ENCODE peak calls at places on chromosomes 1 and 21, in five cellular contexts. One of them, this sample, is unnamed.

GRCh38 chr1:88873737-88874374 is 17.5 kb downstream of the GTF2B start:
- DNase-seq in sigmoid colon: no peak
- DNase-seq in activated CD8-positive, alpha-beta memory T cell treated with anti-CD3 and anti-CD28 coated beads for 4 hours: no peak
- DNase-seq in AG10803: peak
- DNase-seq in body of pancreas: no peak
- DNase-seq in this sample: no peak

GRCh38 chr21:19523731-19524130 is 1120.1 kb upstream of the TMPRSS15 start:
- DNase-seq in activated CD8-positive, alpha-beta memory T cell treated with anti-CD3 and anti-CD28 coated beads for 4 hours: no peak
- DNase-seq in sigmoid colon: no peak
- DNase-seq in body of pancreas: no peak
- DNase-seq in AG10803: no peak
- DNase-seq in this sample: no peak

GRCh38 chr1:46665983-46666382 is 2.2 kb downstream of the ATPAF1 start:
- DNase-seq in sigmoid colon: no peak
- DNase-seq in AG10803: no peak
- DNase-seq in activated CD8-positive, alpha-beta memory T cell treated with anti-CD3 and anti-CD28 coated beads for 4 hours: no peak
- DNase-seq in body of pancreas: no peak
- DNase-seq in this sample: no peak

GRCh38 chr1:159937014-159937750 is 8.2 kb downstream of the IGSF9 start:
- DNase-seq in activated CD8-positive, alpha-beta memory T cell treated with anti-CD3 and anti-CD28 coated beads for 4 hours: no peak
- DNase-seq in AG10803: no peak
- DNase-seq in body of pancreas: no peak
- DNase-seq in sigmoid colon: no peak
- DNase-seq in this sample: no peak

GRCh38 chr1:160058087-160058486 is 11.9 kb downstream of the KCNJ10 start:
- DNase-seq in AG10803: peak
- DNase-seq in body of pancreas: no peak
- DNase-seq in sigmoid colon: no peak
- DNase-seq in activated CD8-positive, alpha-beta memory T cell treated with anti-CD3 and anti-CD28 coated beads for 4 hours: no peak
- DNase-seq in this sample: no peak

GRCh38 chr21:43279578-43279894 is 110.7 kb downstream of the CRYAA start:
- DNase-seq in AG10803: no peak
- DNase-seq in activated CD8-positive, alpha-beta memory T cell treated with anti-CD3 and anti-CD28 coated beads for 4 hours: no peak
- DNase-seq in body of pancreas: no peak
- DNase-seq in sigmoid colon: no peak
- DNase-seq in this sample: no peak

GRCh38 chr1:1426961-1427934 is 6.2 kb upstream of the ANKRD65 start:
- DNase-seq in activated CD8-positive, alpha-beta memory T cell treated with anti-CD3 and anti-CD28 coated beads for 4 hours: no peak
- DNase-seq in sigmoid colon: peak
- DNase-seq in body of pancreas: no peak
- DNase-seq in AG10803: no peak
- DNase-seq in this sample: no peak

GRCh38 chr1:921011-921837 is 2.5 kb upstream of the SAMD11 start:
- DNase-seq in sigmoid colon: no peak
- DNase-seq in AG10803: peak
- DNase-seq in activated CD8-positive, alpha-beta memory T cell treated with anti-CD3 and anti-CD28 coated beads for 4 hours: no peak
- DNase-seq in body of pancreas: peak
- DNase-seq in this sample: no peak

GRCh38 chr1:60622486-60622885 is 459.9 kb upstream of the NFIA start:
- DNase-seq in body of pancreas: no peak
- DNase-seq in activated CD8-positive, alpha-beta memory T cell treated with anti-CD3 and anti-CD28 coated beads for 4 hours: no peak
- DNase-seq in AG10803: no peak
- DNase-seq in sigmoid colon: no peak
- DNase-seq in this sample: no peak

GRCh38 chr1:114458208-114458777 is 52.7 kb downstream of the TRIM33 start:
- DNase-seq in body of pancreas: no peak
- DNase-seq in sigmoid colon: no peak
- DNase-seq in activated CD8-positive, alpha-beta memory T cell treated with anti-CD3 and anti-CD28 coated beads for 4 hours: no peak
- DNase-seq in AG10803: peak
- DNase-seq in this sample: no peak

GRCh38 chr1:220137006-220137794 is 43.3 kb downstream of the IARS2 start:
- DNase-seq in body of pancreas: no peak
- DNase-seq in AG10803: no peak
- DNase-seq in activated CD8-positive, alpha-beta memory T cell treated with anti-CD3 and anti-CD28 coated beads for 4 hours: no peak
- DNase-seq in sigmoid colon: no peak
- DNase-seq in this sample: no peak